ENCODE peak calls at places on chromosomes 16 and 17, in seven cellular contexts. I is activated T-helper 9 cell treated with anti-CD3 and anti-CD28 coated beads, Interleukin-2, amount 50 U/mL, for 16 hours; K is WTC11; H is stimulated activated CD4-positive, alpha-beta T cell treated with anti-CD3 and anti-CD28 coated beads, Interleukin-15, amount 100 ng/mL, for 24 hours; R is retina; V is stimulated activated CD8-positive, alpha-beta memory T cell treated with anti-CD3 and anti-CD28 coated beads, Interleukin-12 subunit alpha, Interleukin-12 subunit beta, amount 100 ng/mL, for 1 hour; L is NCI-H1092. U is an unnamed sample.

GRCh38 chr17:69141802-69142472 is at the start of gene ABCA6:
- DNase-seq in I (no peak), K (no peak), H (no peak), R (no peak), V (no peak), L (no peak), U (no peak)

GRCh38 chr17:77666881-77667395 is 291.6 kb upstream of the TNRC6C start:
- DNase-seq in I (peak; percentile 34), K (no peak), H (peak; percentile 66), R (no peak), V (peak; percentile 32), L (no peak), U (peak; percentile 40)

GRCh38 chr16:81107506-81107905 is 11.3 kb upstream of the GCSH start:
- DNase-seq in I (no peak), K (no peak), H (no peak), R (no peak), V (no peak), L (no peak), U (no peak)

GRCh38 chr17:79147791-79148506 is 73.3 kb downstream of the ENGASE start:
- DNase-seq in I (no peak), K (no peak), H (no peak), R (peak; percentile 49), V (no peak), L (peak; percentile 28), U (no peak)

GRCh38 chr17:74779948-74780400 is 3.8 kb upstream of the NAT9 start:
- DNase-seq in I (peak; percentile 33), K (no peak), H (peak; percentile 73), R (no peak), V (peak; percentile 22), L (no peak), U (no peak)

GRCh38 chr17:46853896-46854444 is 2.6 kb downstream of the WNT9B start:
- DNase-seq in I (no peak), K (no peak), H (no peak), R (no peak), V (no peak), L (no peak), U (no peak)

GRCh38 chr17:31416503-31416923 is 25.0 kb downstream of the RAB11FIP4 start:
- DNase-seq in I (no peak), K (no peak), H (no peak), R (peak; percentile 84), V (no peak), L (no peak), U (no peak)

GRCh38 chr16:14151256-14152030 is 80.3 kb downstream of the MRTFB start:
- DNase-seq in I (no peak), K (no peak), H (no peak), R (no peak), V (no peak), L (no peak), U (no peak)

GRCh38 chr17:50657627-50658026 is 22.9 kb downstream of the ABCC3 start:
- DNase-seq in I (no peak), K (no peak), H (no peak), R (no peak), V (no peak), L (no peak), U (no peak)

GRCh38 chr17:975321-975982 is 4.1 kb downstream of the NXN start:
- DNase-seq in I (no peak), K (no peak), H (no peak), R (no peak), V (no peak), L (no peak), U (no peak)

GRCh38 chr17:17970699-17971430 is 1.3 kb downstream of the TOM1L2 start:
- DNase-seq in I (no peak), K (no peak), H (no peak), R (no peak), V (no peak), L (no peak), U (no peak)

GRCh38 chr17:51601622-51602261 is 341.4 kb downstream of the UTP18 start:
- DNase-seq in I (no peak), K (no peak), H (no peak), R (no peak), V (no peak), L (no peak), U (no peak)

GRCh38 chr16:2424061-2425007 is 4.9 kb upstream of the CCNF start:
- DNase-seq in I (no peak), K (no peak), H (no peak), R (no peak), V (no peak), L (no peak), U (no peak)

GRCh38 chr17:44967026-44967906 is 837 bp downstream of the C1QL1 start:
- DNase-seq in I (no peak), K (peak; percentile 35), H (no peak), R (peak; percentile 61), V (no peak), L (no peak), U (no peak)

GRCh38 chr17:80931421-80932265 is 60.0 kb upstream of the CHMP6 start:
- DNase-seq in I (no peak), K (peak; percentile 73), H (no peak), R (peak; percentile 78), V (no peak), L (no peak), U (no peak)

GRCh38 chr17:48002920-48003685 is 32.2 kb downstream of the CDK5RAP3 start:
- DNase-seq in I (no peak), K (peak; percentile 50), H (no peak), R (peak; percentile 69), V (no peak), L (peak; percentile 93), U (no peak)

GRCh38 chr17:1227917-1228751 is 42.1 kb upstream of the BHLHA9 start:
- DNase-seq in I (no peak), K (peak; percentile 33), H (peak; percentile 23), R (peak; percentile 57), V (no peak), L (peak; percentile 7), U (no peak)

GRCh38 chr17:47707056-47707791 is 13.3 kb downstream of the TBKBP1 start:
- DNase-seq in I (no peak), K (no peak), H (no peak), R (no peak), V (no peak), L (no peak), U (no peak)

GRCh38 chr17:76132574-76133338 is 8.3 kb downstream of the FOXJ1 start:
- DNase-seq in I (no peak), K (peak; percentile 83), H (no peak), R (no peak), V (no peak), L (no peak), U (no peak)

GRCh38 chr17:81553616-81554181 is 1.5 kb upstream of the FAAP100 start:
- DNase-seq in I (no peak), K (no peak), H (peak; percentile 38), R (no peak), V (no peak), L (peak; percentile 49), U (no peak)

GRCh38 chr16:18800674-18801196 is 614 bp downstream of the ARL6IP1 start:
- DNase-seq in I (no peak), K (no peak), H (no peak), R (peak; percentile 57), V (no peak), L (no peak), U (no peak)

GRCh38 chr17:56896968-56897359 is 16.9 kb downstream of the TRIM25 start:
- DNase-seq in I (no peak), K (no peak), H (no peak), R (no peak), V (no peak), L (no peak), U (no peak)

GRCh38 chr16:47258874-47259461 is 115.2 kb upstream of the NETO2 start:
- DNase-seq in I (no peak), K (peak; percentile 29), H (peak; percentile 11), R (no peak), V (no peak), L (no peak), U (no peak)

GRCh38 chr17:27296427-27296979 is 2.6 kb downstream of the WSB1 start:
- DNase-seq in I (no peak), K (no peak), H (no peak), R (no peak), V (no peak), L (no peak), U (no peak)